ENCODE peak calls at places on chromosomes 5 and 9, in six cellular contexts. I, N, B, A, D and Y are unnamed samples.
A peak's percentile ranks its signal among the peaks of the same experiment; 100 is the strongest.

GRCh38 chr9:71783120-71783523 is 14.8 kb upstream of the CEMIP2 start:
- DNase-seq in I (no peak), N (peak; percentile 65), B (no peak), A (no peak), D (peak; percentile 88), Y (peak; percentile 45)

GRCh38 chr5:112434650-112435049 is 15.6 kb upstream of the EPB41L4A start:
- DNase-seq in I (peak; percentile 5), N (no peak), B (no peak), A (no peak), D (no peak), Y (no peak)

GRCh38 chr9:110152704-110153374 is 55.1 kb downstream of the C9orf152 start:
- DNase-seq in I (peak; percentile 62), N (peak; percentile 65), B (peak; percentile 65), A (peak; percentile 83), D (peak; percentile 45), Y (peak; percentile 56)

GRCh38 chr5:135439426-135440205 is 7.5 kb downstream of the DCANP1 start:
- DNase-seq in I (no peak), N (no peak), B (no peak), A (no peak), D (no peak), Y (no peak)

GRCh38 chr5:9194509-9194908 is 351.4 kb downstream of the SEMA5A start:
- DNase-seq in I (peak; percentile 45), N (peak; percentile 63), B (no peak), A (no peak), D (no peak), Y (no peak)

GRCh38 chr9:85260288-85260687 is 481.5 kb downstream of the AGTPBP1 start:
- DNase-seq in I (no peak), N (no peak), B (no peak), A (no peak), D (no peak), Y (no peak)

GRCh38 chr5:170120576-170120975 is 14.9 kb downstream of the FOXI1 start:
- DNase-seq in I (no peak), N (peak; percentile 41), B (no peak), A (peak; percentile 55), D (peak; percentile 61), Y (peak; percentile 18)

GRCh38 chr5:67094476-67095300 is 101.9 kb downstream of the CD180 start:
- DNase-seq in I (no peak), N (no peak), B (no peak), A (peak; percentile 84), D (peak; percentile 85), Y (no peak)

GRCh38 chr9:98992885-98993569 is 49.3 kb downstream of the COL15A1 start:
- DNase-seq in I (no peak), N (no peak), B (no peak), A (no peak), D (no peak), Y (no peak)

GRCh38 chr9:77544491-77545000 is 103.6 kb downstream of the GNA14 start:
- DNase-seq in I (no peak), N (no peak), B (no peak), A (peak; percentile 11), D (no peak), Y (no peak)

GRCh38 chr5:25544652-25545249 is 900.0 kb upstream of the CDH10 start:
- DNase-seq in I (peak; percentile 6), N (peak; percentile 80), B (peak; percentile 26), A (peak; percentile 58), D (peak; percentile 4), Y (peak; percentile 43)

GRCh38 chr9:117034862-117035261 is 347.8 kb downstream of the TRIM32 start:
- DNase-seq in I (no peak), N (peak; percentile 34), B (peak; percentile 56), A (peak; percentile 41), D (peak; percentile 45), Y (no peak)

GRCh38 chr5:149114403-149115312 is 26.6 kb upstream of the ABLIM3 start:
- DNase-seq in I (peak; percentile 54), N (peak; percentile 99), B (peak; percentile 63), A (peak; percentile 86), D (peak; percentile 77), Y (peak; percentile 82)

GRCh38 chr9:109683521-109683920 is 96.5 kb upstream of the PALM2AKAP2 start:
- DNase-seq in I (no peak), N (peak; percentile 5), B (no peak), A (no peak), D (peak; percentile 53), Y (no peak)

GRCh38 chr5:25554077-25554476 is 909.3 kb upstream of the CDH10 start:
- DNase-seq in I (no peak), N (no peak), B (no peak), A (no peak), D (no peak), Y (no peak)

GRCh38 chr9:3330792-3331420 is 194.9 kb downstream of the RFX3 start:
- DNase-seq in I (no peak), N (peak; percentile 94), B (no peak), A (peak; percentile 33), D (peak; percentile 68), Y (no peak)

GRCh38 chr5:5178121-5178520 is 38.0 kb downstream of the ADAMTS16 start:
- DNase-seq in I (no peak), N (no peak), B (no peak), A (no peak), D (no peak), Y (no peak)

GRCh38 chr9:88278036-88278435 is 110.2 kb upstream of the SPIN1 start:
- DNase-seq in I (no peak), N (no peak), B (no peak), A (no peak), D (no peak), Y (no peak)

GRCh38 chr5:159208508-159209437 is 580 bp downstream of the RNF145 start:
- DNase-seq in I (peak; percentile 73), N (no peak), B (peak; percentile 46), A (peak; percentile 50), D (no peak), Y (peak; percentile 23)

GRCh38 chr5:159207616-159208507 is 1.5 kb downstream of the RNF145 start:
- DNase-seq in I (peak; percentile 84), N (peak; percentile 77), B (peak; percentile 58), A (peak; percentile 83), D (peak; percentile 96), Y (peak; percentile 68)

GRCh38 chr5:159210306-159210722 is 961 bp upstream of the RNF145 start:
- DNase-seq in I (peak; percentile 9), N (peak; percentile 56), B (no peak), A (no peak), D (peak; percentile 62), Y (peak; percentile 30)

GRCh38 chr5:159210846-159211245 is 1.5 kb upstream of the RNF145 start:
- DNase-seq in I (peak; percentile 8), N (no peak), B (no peak), A (no peak), D (no peak), Y (no peak)

GRCh38 chr5:159209438-159210305 is at the start of gene RNF145:
- DNase-seq in I (peak; percentile 94), N (peak; percentile 72), B (peak; percentile 73), A (peak; percentile 83), D (peak; percentile 91), Y (peak; percentile 86)
- H3K4me1 ChIP-seq in I (peaks cover 14% of the 10 kb centered on the region), N (peaks cover 32% of the 10 kb centered on the region), B (peaks cover 9% of the 10 kb centered on the region), A (peaks cover 6% of the 10 kb centered on the region), D (peaks cover 20% of the 10 kb centered on the region), Y (peaks cover 34% of the 10 kb centered on the region)

DNA sequence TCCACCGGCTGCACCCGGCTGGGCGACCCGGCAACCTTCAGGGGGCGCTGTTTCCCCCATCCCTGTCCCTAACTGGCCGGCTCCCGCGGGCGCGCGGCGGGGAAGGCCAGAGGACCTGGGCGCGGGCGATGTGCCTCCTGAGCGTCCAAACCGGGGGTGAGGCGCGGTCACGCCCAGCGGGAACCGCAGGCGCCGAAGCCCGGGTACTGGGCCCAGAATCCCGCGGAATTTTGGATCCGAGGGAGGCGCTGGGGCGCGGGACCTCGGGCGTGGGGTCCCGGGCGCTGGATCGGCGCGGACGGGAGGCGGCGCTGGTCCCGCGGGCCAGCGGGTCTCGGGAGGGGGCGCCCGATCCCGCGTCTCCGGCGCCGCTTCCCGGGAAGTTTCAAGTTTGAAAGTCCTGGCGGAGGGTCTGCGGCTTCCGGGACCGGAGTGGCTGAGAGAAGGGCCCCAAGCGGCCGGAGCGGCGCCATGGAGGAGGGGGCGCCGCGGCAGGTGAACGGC is at the start of gene PKN3:
- DNase-seq in I (peak; percentile 98), N (peak; percentile 79), B (peak; percentile 91), A (peak; percentile 82), D (peak; percentile 71), Y (peak; percentile 93)
- H2AFZ ChIP-seq in I (peak within 1 kb of the TSS; percentile 97), N (peak within 1 kb of the TSS; percentile 67), B (peak within 1 kb of the TSS; percentile 98), A (peak within 1 kb of the TSS; percentile 66), D (peak within 1 kb of the TSS; percentile 91), Y (peak within 1 kb of the TSS; percentile 70)

GRCh38 chr9:9522406-9522805 is 1090.4 kb downstream of the PTPRD start:
- DNase-seq in I (no peak), N (no peak), B (no peak), A (no peak), D (no peak), Y (no peak)
- H3K4me2 ChIP-seq in I (no peak overlapping the region), N (no peak overlapping the region), B (no peak overlapping the region), A (no peak overlapping the region), D (no peak overlapping the region), Y (no peak overlapping the region)

GRCh38 chr5:37665272-37665671 is 174.6 kb downstream of the GDNF start:
- DNase-seq in I (no peak), N (no peak), B (no peak), A (peak; percentile 67), D (no peak), Y (no peak)

GRCh38 chr5:37665889-37666288 is 174.0 kb downstream of the GDNF start:
- DNase-seq in I (no peak), N (no peak), B (no peak), A (no peak), D (no peak), Y (no peak)

GRCh38 chr5:37668524-37669047 is 171.3 kb downstream of the GDNF start:
- DNase-seq in I (no peak), N (peak; percentile 99), B (no peak), A (peak; percentile 97), D (peak; percentile 96), Y (peak; percentile 94)

GRCh38 chr5:37667846-37668245 is 172.0 kb downstream of the GDNF start:
- DNase-seq in I (no peak), N (no peak), B (no peak), A (peak; percentile 34), D (no peak), Y (no peak)

DNA sequence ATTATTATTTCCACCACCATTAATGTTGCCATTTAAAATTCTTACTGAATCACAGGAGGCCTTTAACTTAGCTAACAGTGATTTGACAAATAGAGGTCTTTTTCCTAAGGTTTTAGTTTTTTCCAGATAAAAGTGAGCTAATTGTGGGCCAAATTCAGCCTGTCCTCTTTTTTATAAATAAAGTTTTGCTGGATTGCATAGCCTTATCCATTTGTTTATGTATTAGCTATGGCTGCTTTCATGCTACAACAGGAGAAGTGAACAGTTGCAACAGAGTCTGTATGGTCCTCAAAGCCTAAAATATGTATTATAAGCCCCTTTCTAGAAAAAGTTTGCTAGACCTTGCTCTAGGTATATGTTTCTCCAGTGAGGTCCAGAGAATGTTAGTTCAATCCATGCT is 172.4 kb downstream of the GDNF start:
- DNase-seq in I (no peak), N (no peak), B (no peak), A (no peak), D (no peak), Y (no peak)
- H3K4me1 ChIP-seq in I (peaks cover 26% of the 10 kb centered on the region), N (peaks cover 29% of the 10 kb centered on the region), B (no peaks in the 10 kb centered on the region), A (peaks cover 11% of the 10 kb centered on the region), D (peaks cover 13% of the 10 kb centered on the region), Y (peaks cover 23% of the 10 kb centered on the region)